ENCODE peak calls at places on chromosomes 2 and 18, in nine cellular contexts. B, O, L, T, Q, W, G, K and Z are unnamed samples.

GRCh38 chr2:71699428-71699827 is 246.1 kb downstream of the DYSF start:
- DNase-seq in B (no peak), T (no peak), Q (no peak), L (no peak), W (no peak), K (no peak), G (no peak), O (no peak), Z (no peak)

GRCh38 chr2:112153179-112153490 is 14.9 kb downstream of the FBLN7 start:
- DNase-seq in T (no peak), O (no peak), W (no peak), Q (no peak), G (peak), K (no peak), B (peak), L (no peak), Z (peak)

GRCh38 chr2:10210336-10210735 is 87.8 kb downstream of the RRM2 start:
- DNase-seq in K (no peak), B (no peak), G (no peak), O (no peak), T (no peak), L (no peak), Q (no peak), W (no peak), Z (no peak)

GRCh38 chr2:182929972-182930371 is 63.5 kb upstream of the FRZB start:
- DNase-seq in B (no peak), G (no peak), L (no peak), Q (no peak), K (no peak), W (no peak), O (no peak), T (no peak), Z (no peak)

GRCh38 chr2:106137944-106138903 is 55.9 kb downstream of the UXS1 start:
- DNase-seq in W (no peak), K (no peak), Q (no peak), L (no peak), G (no peak), B (no peak), T (no peak), O (no peak), Z (no peak)

GRCh38 chr18:11320981-11321380 is 171.6 kb upstream of the PIEZO2 start:
- DNase-seq in W (no peak), B (no peak), O (no peak), T (no peak), K (no peak), L (peak), Q (no peak), G (no peak), Z (no peak)

GRCh38 chr18:48930926-48931325 is 19.8 kb downstream of the SMAD7 start:
- DNase-seq in L (no peak), W (no peak), T (no peak), Q (no peak), B (no peak), K (no peak), G (no peak), O (no peak), Z (no peak)

GRCh38 chr2:111945444-111946293 is 47.3 kb downstream of the MERTK start:
- DNase-seq in L (no peak), W (peak), K (no peak), Q (no peak), T (no peak), B (no peak), O (peak), G (no peak), Z (no peak)

GRCh38 chr2:95389256-95390119 is 13.0 kb upstream of the FAHD2A start:
- DNase-seq in L (peak), B (peak), Q (no peak), G (peak), O (no peak), W (peak), K (peak), T (peak), Z (peak)

GRCh38 chr2:219509780-219510511 is 4.3 kb upstream of the ASIC4 start:
- DNase-seq in Q (no peak), K (peak), L (peak), W (peak), B (peak), O (peak), T (no peak), G (peak), Z (peak)

GRCh38 chr2:28767367-28767766 is 15.7 kb downstream of the PPP1CB start:
- DNase-seq in G (no peak), B (no peak), T (no peak), L (no peak), Q (no peak), O (no peak), K (peak), W (no peak), Z (no peak)

GRCh38 chr2:86319700-86320369 is 17.6 kb downstream of the REEP1 start:
- DNase-seq in Q (no peak), W (no peak), T (no peak), O (no peak), G (no peak), B (no peak), K (no peak), L (no peak), Z (no peak)

GRCh38 chr18:10035306-10035991 is 121.6 kb downstream of the VAPA start:
- DNase-seq in T (no peak), L (peak), Q (no peak), W (no peak), O (no peak), K (no peak), B (peak), G (no peak), Z (no peak)

GRCh38 chr2:127564429-127565260 is 29.2 kb downstream of the MYO7B start:
- DNase-seq in W (no peak), L (no peak), Q (no peak), B (no peak), T (no peak), K (no peak), O (no peak), G (no peak), Z (peak)

GRCh38 chr18:3180325-3180724 is 39.4 kb downstream of the MYOM1 start:
- DNase-seq in Q (no peak), T (no peak), K (no peak), G (no peak), B (no peak), L (no peak), O (no peak), W (no peak), Z (no peak)

GRCh38 chr18:3175195-3175758 is 44.5 kb downstream of the MYOM1 start:
- DNase-seq in W (no peak), L (no peak), K (no peak), G (no peak), B (no peak), Q (no peak), O (no peak), T (no peak), Z (no peak)

GRCh38 chr18:3183103-3183717 is 36.6 kb downstream of the MYOM1 start:
- DNase-seq in W (no peak), O (no peak), B (no peak), Q (no peak), G (no peak), K (no peak), L (peak), T (no peak), Z (no peak)

GRCh38 chr18:3177902-3178687 is 41.7 kb downstream of the MYOM1 start:
- DNase-seq in B (peak), Q (peak), T (peak), G (no peak), K (peak), L (no peak), O (no peak), W (no peak), Z (peak)

DNA sequence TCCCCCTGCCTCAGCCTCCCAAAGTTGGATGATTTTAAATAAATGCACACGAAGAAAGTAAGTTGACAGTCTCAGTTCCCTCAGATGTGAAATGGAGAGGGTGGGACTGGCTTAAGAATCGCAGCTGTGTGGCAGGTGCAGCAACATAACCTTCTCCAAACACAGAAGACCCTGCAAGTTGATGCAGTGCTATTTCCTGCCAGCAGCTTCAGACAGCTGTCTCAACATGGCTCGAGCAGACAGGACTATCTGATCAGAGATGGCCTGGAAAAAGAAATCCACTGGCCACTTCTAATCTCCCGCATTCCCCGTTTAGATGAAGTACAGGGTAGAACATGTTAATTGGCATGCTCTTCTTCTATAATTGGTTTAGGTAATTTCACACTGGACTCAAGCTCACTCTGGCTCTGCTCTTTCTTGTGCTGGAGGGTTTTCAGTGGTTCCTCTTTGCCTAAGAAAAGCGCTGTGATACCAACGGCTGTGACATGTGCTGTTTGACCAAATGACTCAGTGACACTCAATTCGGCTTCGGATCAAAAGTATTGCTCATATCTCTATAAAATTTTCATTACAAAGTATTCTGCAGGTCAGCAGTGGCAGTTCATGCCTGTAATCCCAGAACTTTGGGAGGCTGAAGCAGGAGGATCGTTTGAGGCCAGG is 40.2 kb downstream of the MYOM1 start:
- DNase-seq in Q (peak), K (no peak), B (no peak), L (no peak), W (no peak), T (no peak), O (no peak), G (no peak), Z (no peak)
- TF ChIP-seq POLR2A in Q (peak), K (no peak), B (no peak), L (no peak), W (no peak), T (no peak), O (no peak), G (no peak), Z (no peak)

DNA sequence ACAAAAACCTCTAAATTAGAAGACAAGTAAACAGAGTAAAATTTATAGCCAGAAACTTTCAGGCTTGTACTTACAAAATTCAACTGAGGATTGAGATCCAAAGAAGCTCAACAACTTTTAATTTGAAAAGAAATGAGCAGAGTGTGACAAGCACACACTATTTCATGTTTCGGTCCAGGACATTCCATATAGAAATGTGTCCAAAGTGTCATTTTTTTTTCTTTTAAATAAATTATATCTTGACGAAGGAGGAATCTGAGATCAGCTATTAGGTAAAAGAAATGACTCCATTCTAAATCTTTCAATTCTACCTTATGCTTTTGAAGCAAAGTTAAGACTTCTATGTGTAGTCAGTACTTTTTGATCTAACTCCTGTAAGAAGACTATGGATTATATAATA is 4.6 kb downstream of the FN1 start:
- DNase-seq in O (no peak), G (no peak), L (no peak), K (no peak), B (no peak), T (no peak), W (no peak), Q (no peak), Z (no peak)
- TF ChIP-seq EP300 in O (no peak), G (no peak), L (no peak), K (no peak), B (no peak), T (no peak), W (no peak), Q (no peak), Z (no peak)

GRCh38 chr2:26770986-26771586 is 7.0 kb downstream of the SLC35F6 start:
- DNase-seq in Q (no peak), K (peak), W (peak), G (no peak), T (peak), O (peak), L (no peak), B (peak), Z (peak)

GRCh38 chr2:26767894-26768487 is 3.9 kb downstream of the SLC35F6 start:
- DNase-seq in O (no peak), W (no peak), Q (no peak), G (no peak), B (peak), L (no peak), K (no peak), T (no peak), Z (no peak)

GRCh38 chr2:26767129-26767528 is 3.0 kb downstream of the SLC35F6 start:
- DNase-seq in K (no peak), L (no peak), B (no peak), Q (no peak), W (no peak), G (no peak), O (no peak), T (no peak), Z (no peak)

GRCh38 chr2:26769501-26769850 is 5.4 kb downstream of the SLC35F6 start:
- DNase-seq in Q (no peak), O (no peak), B (no peak), K (no peak), T (no peak), G (no peak), L (no peak), W (no peak), Z (no peak)

GRCh38 chr2:26768759-26769500 is 4.8 kb downstream of the SLC35F6 start:
- DNase-seq in B (peak), K (peak), L (no peak), W (peak), G (no peak), O (no peak), Q (no peak), T (peak), Z (peak)
- H3K4me3 ChIP-seq in B (no peak), K (no peak), L (no peak), W (no peak), G (no peak), O (no peak), Q (no peak), T (no peak), Z (no peak)

GRCh38 chr2:178413472-178414265 is 37.3 kb downstream of the PRKRA start:
- DNase-seq in B (peak), W (peak), T (peak), G (peak), Q (peak), L (peak), O (peak), K (peak), Z (peak)
- TF ChIP-seq POLR2A in B (no peak), W (no peak), T (peak), G (peak), Q (peak), L (no peak), O (no peak), K (peak), Z (no peak)

GRCh38 chr2:238893349-238894000 is 45.6 kb downstream of the TWIST2 start:
- DNase-seq in G (no peak), O (no peak), B (no peak), L (peak), T (no peak), W (no peak), Q (no peak), K (no peak), Z (peak)

GRCh38 chr2:238892796-238893195 is 44.9 kb downstream of the TWIST2 start:
- DNase-seq in G (no peak), Q (no peak), W (no peak), T (no peak), B (no peak), K (no peak), O (no peak), L (no peak), Z (no peak)

GRCh38 chr2:238895361-238895882 is 47.5 kb downstream of the TWIST2 start:
- DNase-seq in Q (no peak), K (no peak), W (no peak), T (no peak), B (no peak), G (no peak), O (no peak), L (no peak), Z (peak)

GRCh38 chr2:238894950-238895298 is 47.0 kb downstream of the TWIST2 start:
- DNase-seq in T (no peak), K (no peak), Q (no peak), L (no peak), O (no peak), W (no peak), B (no peak), G (no peak), Z (peak)

DNA sequence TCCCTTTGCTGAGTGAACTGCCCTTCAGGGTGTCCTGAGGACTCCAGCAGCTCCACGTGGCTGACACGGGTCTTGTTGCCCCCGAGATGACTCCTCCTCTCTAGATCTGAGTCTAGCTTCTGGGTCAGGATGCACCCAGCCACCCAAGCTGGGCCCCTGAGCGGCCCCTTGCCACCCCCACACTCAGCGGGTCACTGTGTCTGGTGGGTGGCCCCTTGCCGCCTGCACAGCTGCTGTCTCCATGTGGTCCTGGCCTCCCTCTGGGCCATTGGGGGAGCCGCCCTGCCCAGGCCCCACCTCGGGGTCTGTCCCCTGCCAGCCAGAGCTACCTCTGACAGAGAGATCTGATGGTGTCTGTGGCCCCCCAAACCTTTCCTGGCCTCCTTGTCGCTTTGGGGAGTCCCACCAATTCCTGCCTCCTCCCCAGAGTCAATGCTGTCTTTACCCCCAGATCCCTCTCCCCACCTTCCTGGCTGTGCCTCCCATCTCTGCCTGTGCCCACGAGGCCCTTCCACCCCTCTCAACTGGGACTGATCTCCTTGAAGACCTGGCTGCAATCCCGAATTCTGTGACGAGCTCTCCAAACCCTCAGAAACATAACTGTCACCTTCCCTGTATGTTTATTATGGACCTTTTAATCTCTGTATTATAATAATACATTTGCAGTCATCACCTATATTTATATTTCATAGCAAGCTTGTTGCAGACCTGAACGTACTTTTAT is 46.5 kb downstream of the TWIST2 start:
- DNase-seq in L (peak), B (no peak), O (no peak), W (no peak), T (no peak), G (no peak), Q (no peak), K (no peak), Z (peak)
- TF ChIP-seq EP300 in L (no peak), B (no peak), O (no peak), W (no peak), T (no peak), G (no peak), Q (no peak), K (no peak), Z (no peak)

DNA sequence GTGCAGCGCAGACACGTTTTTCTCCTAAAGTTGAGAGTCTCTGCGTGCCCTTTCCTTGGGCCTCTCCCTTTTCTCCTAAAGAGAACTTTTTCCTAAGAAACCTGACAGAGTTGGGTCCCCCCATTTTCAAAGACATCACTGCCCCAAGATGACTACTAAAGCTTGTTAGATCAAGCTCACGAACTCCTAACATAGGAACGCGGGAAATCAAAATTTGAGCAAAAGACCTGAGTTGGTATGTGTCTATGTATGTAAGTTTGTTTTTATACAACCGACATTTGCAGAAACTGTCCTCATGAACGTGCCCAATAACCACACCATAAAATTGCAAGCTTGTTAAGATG is 1.3 kb downstream of the HOXD13 start:
- DNase-seq in W (no peak), O (no peak), Q (no peak), B (no peak), L (no peak), T (no peak), G (no peak), K (no peak), Z (no peak)
- H3K4me3 ChIP-seq in W (no peak), O (no peak), Q (no peak), B (no peak), L (no peak), T (no peak), G (no peak), K (no peak), Z (peak)

DNA sequence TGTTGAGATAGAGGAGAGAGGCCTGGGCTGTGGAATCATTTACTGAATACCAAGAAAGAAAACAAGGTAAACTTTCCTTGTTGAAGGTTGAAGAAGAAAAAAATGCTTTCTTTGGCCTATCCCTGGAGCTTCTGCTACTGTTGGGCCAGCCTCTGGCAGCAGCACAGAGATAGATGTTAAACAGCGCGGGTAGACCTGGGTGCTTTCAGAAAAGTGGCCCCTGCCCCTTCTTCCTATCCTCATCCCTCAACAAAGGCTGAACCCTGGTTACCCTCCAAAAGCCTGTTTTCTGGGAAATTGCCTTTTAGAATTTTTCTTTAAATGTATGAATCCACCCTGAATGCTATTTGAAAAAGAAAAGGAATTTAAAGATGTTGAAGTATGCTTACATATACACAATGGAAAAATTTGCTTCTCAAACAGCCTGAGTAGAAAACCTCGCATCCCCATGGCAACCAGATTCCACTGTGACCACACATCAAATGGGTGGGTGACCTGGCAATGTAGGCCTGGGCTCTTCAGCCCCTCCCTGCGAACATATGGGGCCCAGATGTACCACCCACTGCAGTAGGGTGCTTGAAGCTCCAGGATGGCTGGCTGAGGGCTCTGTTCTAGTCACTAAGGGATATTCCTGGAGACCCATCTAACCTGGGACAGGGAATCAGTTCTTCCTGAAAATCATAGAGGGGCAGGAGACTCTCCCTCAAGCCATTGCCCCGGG is 23.4 kb upstream of the CHRNA1 start:
- DNase-seq in K (no peak), T (no peak), G (peak), W (peak), Q (no peak), L (no peak), O (peak), B (no peak), Z (no peak)
- TF ChIP-seq POLR2A in K (no peak), T (no peak), G (peak), W (no peak), Q (no peak), L (no peak), O (no peak), B (no peak), Z (no peak)